ENCODE peak calls at places on chromosome 22, in five cellular contexts. One of them, this sample, is unnamed.

GRCh38 chr22:42700901-42701300 is 19.8 kb downstream of the A4GALT start:
- DNase-seq in cardiac fibroblast: no peak
- DNase-seq in stomach: no peak
- DNase-seq in kidney epithelial cell: no peak
- DNase-seq in fibroblast of lung: no peak
- DNase-seq in this sample: no peak

GRCh38 chr22:42418811-42419243 is 13.4 kb downstream of the NFAM1 start:
- DNase-seq in kidney epithelial cell: no peak
- DNase-seq in fibroblast of lung: no peak
- DNase-seq in cardiac fibroblast: no peak
- DNase-seq in stomach: no peak
- DNase-seq in this sample: no peak

GRCh38 chr22:29004647-29005371 is 56.8 kb downstream of the C22orf31 start:
- DNase-seq in fibroblast of lung: peak
- DNase-seq in stomach: peak
- DNase-seq in kidney epithelial cell: no peak
- DNase-seq in cardiac fibroblast: no peak
- DNase-seq in this sample: no peak

GRCh38 chr22:29313126-29314071 is 2.1 kb downstream of the RASL10A start:
- DNase-seq in kidney epithelial cell: no peak
- DNase-seq in fibroblast of lung: no peak
- DNase-seq in stomach: no peak
- DNase-seq in cardiac fibroblast: peak
- DNase-seq in this sample: peak

GRCh38 chr22:32103648-32104326 is 55.3 kb downstream of the C22orf42 start:
- DNase-seq in fibroblast of lung: no peak
- DNase-seq in cardiac fibroblast: peak
- DNase-seq in stomach: no peak
- DNase-seq in kidney epithelial cell: no peak
- DNase-seq in this sample: peak

GRCh38 chr22:46209262-46209661 is 40.8 kb downstream of the CDPF1 start:
- DNase-seq in cardiac fibroblast: no peak
- DNase-seq in fibroblast of lung: no peak
- DNase-seq in stomach: no peak
- DNase-seq in kidney epithelial cell: no peak
- DNase-seq in this sample: no peak

GRCh38 chr22:32448980-32449379 is 15.3 kb downstream of the BPIFC start:
- DNase-seq in kidney epithelial cell: no peak
- DNase-seq in stomach: no peak
- DNase-seq in cardiac fibroblast: no peak
- DNase-seq in fibroblast of lung: no peak
- DNase-seq in this sample: no peak

GRCh38 chr22:17130199-17130598 is 9.0 kb upstream of the TMEM121B start:
- DNase-seq in cardiac fibroblast: no peak
- DNase-seq in kidney epithelial cell: no peak
- DNase-seq in fibroblast of lung: peak
- DNase-seq in stomach: no peak
- DNase-seq in this sample: peak

GRCh38 chr22:32020117-32020516 is 22.9 kb upstream of the SLC5A1 start:
- DNase-seq in fibroblast of lung: peak
- DNase-seq in cardiac fibroblast: peak
- DNase-seq in kidney epithelial cell: peak
- DNase-seq in stomach: no peak
- DNase-seq in this sample: peak

GRCh38 chr22:32340437-32340836 is 17.2 kb upstream of the RFPL3 start:
- DNase-seq in fibroblast of lung: no peak
- DNase-seq in kidney epithelial cell: no peak
- DNase-seq in stomach: peak
- DNase-seq in cardiac fibroblast: no peak
- DNase-seq in this sample: no peak

GRCh38 chr22:43159484-43160178 is 8.3 kb downstream of the TSPO start:
- DNase-seq in cardiac fibroblast: peak
- DNase-seq in stomach: peak
- DNase-seq in fibroblast of lung: no peak
- DNase-seq in kidney epithelial cell: no peak
- DNase-seq in this sample: no peak

GRCh38 chr22:47320560-47320959 is 558.1 kb downstream of the TBC1D22A start:
- DNase-seq in fibroblast of lung: no peak
- DNase-seq in cardiac fibroblast: no peak
- DNase-seq in kidney epithelial cell: no peak
- DNase-seq in stomach: no peak
- DNase-seq in this sample: no peak

GRCh38 chr22:17258015-17258827 is 39.0 kb upstream of the ADA2 start:
- DNase-seq in fibroblast of lung: peak
- DNase-seq in stomach: peak
- DNase-seq in kidney epithelial cell: peak
- DNase-seq in cardiac fibroblast: peak
- DNase-seq in this sample: peak

GRCh38 chr22:28581020-28581419 is 98.6 kb downstream of the TTC28 start:
- DNase-seq in stomach: no peak
- DNase-seq in cardiac fibroblast: no peak
- DNase-seq in fibroblast of lung: no peak
- DNase-seq in kidney epithelial cell: no peak
- DNase-seq in this sample: no peak

GRCh38 chr22:34951212-34951611 is 114.7 kb upstream of the ISX start:
- DNase-seq in kidney epithelial cell: no peak
- DNase-seq in stomach: no peak
- DNase-seq in cardiac fibroblast: no peak
- DNase-seq in fibroblast of lung: no peak
- DNase-seq in this sample: no peak

GRCh38 chr22:28917747-28918543 is 34.6 kb downstream of the ZNRF3 start:
- DNase-seq in cardiac fibroblast: peak
- DNase-seq in kidney epithelial cell: no peak
- DNase-seq in fibroblast of lung: peak
- DNase-seq in stomach: peak
- DNase-seq in this sample: peak

GRCh38 chr22:42284230-42284591 is 13.8 kb upstream of the TCF20 start:
- DNase-seq in kidney epithelial cell: no peak
- DNase-seq in stomach: no peak
- DNase-seq in fibroblast of lung: no peak
- DNase-seq in cardiac fibroblast: no peak
- DNase-seq in this sample: no peak

GRCh38 chr22:37566903-37567798 is 6.9 kb downstream of the CDC42EP1 start:
- DNase-seq in cardiac fibroblast: peak
- DNase-seq in kidney epithelial cell: no peak
- DNase-seq in fibroblast of lung: peak
- DNase-seq in stomach: peak
- DNase-seq in this sample: peak

GRCh38 chr22:43346521-43346929 is 3.4 kb upstream of the SCUBE1 start:
- DNase-seq in kidney epithelial cell: no peak
- DNase-seq in stomach: peak
- DNase-seq in cardiac fibroblast: peak
- DNase-seq in fibroblast of lung: peak
- DNase-seq in this sample: no peak

GRCh38 chr22:38849816-38850215 is 6.0 kb upstream of the NPTXR start:
- DNase-seq in cardiac fibroblast: no peak
- DNase-seq in kidney epithelial cell: no peak
- DNase-seq in fibroblast of lung: no peak
- DNase-seq in stomach: no peak
- DNase-seq in this sample: no peak

GRCh38 chr22:22043296-22044078 is 60.9 kb upstream of the TOP3B start:
- DNase-seq in stomach: no peak
- DNase-seq in kidney epithelial cell: no peak
- DNase-seq in fibroblast of lung: no peak
- DNase-seq in cardiac fibroblast: no peak
- DNase-seq in this sample: no peak

GRCh38 chr22:35033635-35034296 is 32.2 kb upstream of the ISX start:
- DNase-seq in cardiac fibroblast: no peak
- DNase-seq in kidney epithelial cell: no peak
- DNase-seq in fibroblast of lung: no peak
- DNase-seq in stomach: no peak
- DNase-seq in this sample: no peak

GRCh38 chr22:28220626-28221363 is 301.7 kb upstream of the PITPNB start:
- DNase-seq in fibroblast of lung: no peak
- DNase-seq in kidney epithelial cell: no peak
- DNase-seq in cardiac fibroblast: no peak
- DNase-seq in stomach: no peak
- DNase-seq in this sample: no peak

GRCh38 chr22:48579035-48579914 is 1248.4 kb downstream of the BRD1 start:
- DNase-seq in fibroblast of lung: peak
- DNase-seq in stomach: no peak
- DNase-seq in cardiac fibroblast: no peak
- DNase-seq in kidney epithelial cell: no peak
- DNase-seq in this sample: no peak

GRCh38 chr22:25437414-25438160 is 126.9 kb upstream of the GRK3 start:
- DNase-seq in cardiac fibroblast: no peak
- DNase-seq in fibroblast of lung: no peak
- DNase-seq in stomach: no peak
- DNase-seq in kidney epithelial cell: no peak
- DNase-seq in this sample: no peak

GRCh38 chr22:49503321-49503720 is 324.4 kb downstream of the BRD1 start:
- DNase-seq in kidney epithelial cell: no peak
- DNase-seq in stomach: no peak
- DNase-seq in cardiac fibroblast: no peak
- DNase-seq in fibroblast of lung: no peak
- DNase-seq in this sample: no peak

GRCh38 chr22:46827781-46828180 is 65.3 kb downstream of the TBC1D22A start:
- DNase-seq in stomach: no peak
- DNase-seq in cardiac fibroblast: no peak
- DNase-seq in kidney epithelial cell: no peak
- DNase-seq in fibroblast of lung: no peak
- DNase-seq in this sample: no peak

GRCh38 chr22:17971711-17972110 is 52.6 kb downstream of the MICAL3 start:
- DNase-seq in cardiac fibroblast: no peak
- DNase-seq in kidney epithelial cell: no peak
- DNase-seq in stomach: no peak
- DNase-seq in fibroblast of lung: no peak
- DNase-seq in this sample: no peak

GRCh38 chr22:47162865-47163264 is 400.4 kb downstream of the TBC1D22A start:
- DNase-seq in cardiac fibroblast: no peak
- DNase-seq in stomach: no peak
- DNase-seq in kidney epithelial cell: no peak
- DNase-seq in fibroblast of lung: no peak
- DNase-seq in this sample: no peak

DNA sequence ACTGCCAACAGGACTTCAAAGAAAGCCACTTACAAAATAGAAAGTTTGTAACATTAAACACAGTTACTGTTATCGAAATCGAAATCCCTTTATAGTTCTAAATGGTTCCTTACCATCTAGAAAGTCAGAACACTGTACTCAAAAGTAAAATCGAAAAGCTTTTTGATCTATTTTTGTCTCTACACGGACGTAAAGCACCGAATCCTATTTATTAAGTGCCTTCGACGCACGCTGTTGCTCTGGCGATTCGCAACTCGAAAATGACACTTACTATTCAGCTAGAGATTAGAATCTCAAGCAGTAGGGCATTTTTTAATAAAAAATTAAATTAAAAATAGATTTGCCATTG is 78.3 kb downstream of the LARGE1 start:
- DNase-seq in fibroblast of lung: no peak
- DNase-seq in kidney epithelial cell: no peak
- DNase-seq in stomach: no peak
- DNase-seq in cardiac fibroblast: no peak
- DNase-seq in this sample: no peak
- H3K4me3 ChIP-seq in fibroblast of lung: no peak
- H3K4me3 ChIP-seq in kidney epithelial cell: no peak
- H3K4me3 ChIP-seq in stomach: no peak
- H3K4me3 ChIP-seq in cardiac fibroblast: no peak
- H3K4me3 ChIP-seq in this sample: no peak

GRCh38 chr22:24068717-24069116 is 57.6 kb downstream of the CABIN1 start:
- DNase-seq in kidney epithelial cell: no peak
- DNase-seq in fibroblast of lung: no peak
- DNase-seq in cardiac fibroblast: no peak
- DNase-seq in stomach: no peak
- DNase-seq in this sample: no peak

GRCh38 chr22:24066260-24066659 is 55.2 kb downstream of the CABIN1 start:
- DNase-seq in stomach: no peak
- DNase-seq in kidney epithelial cell: no peak
- DNase-seq in fibroblast of lung: no peak
- DNase-seq in cardiac fibroblast: no peak
- DNase-seq in this sample: no peak

GRCh38 chr22:24068377-24068680 is 57.2 kb downstream of the CABIN1 start:
- DNase-seq in fibroblast of lung: no peak
- DNase-seq in stomach: no peak
- DNase-seq in cardiac fibroblast: no peak
- DNase-seq in kidney epithelial cell: no peak
- DNase-seq in this sample: no peak

GRCh38 chr22:24067587-24068376 is 56.7 kb downstream of the CABIN1 start:
- DNase-seq in cardiac fibroblast: no peak
- DNase-seq in kidney epithelial cell: no peak
- DNase-seq in stomach: peak
- DNase-seq in fibroblast of lung: no peak
- DNase-seq in this sample: no peak

DNA sequence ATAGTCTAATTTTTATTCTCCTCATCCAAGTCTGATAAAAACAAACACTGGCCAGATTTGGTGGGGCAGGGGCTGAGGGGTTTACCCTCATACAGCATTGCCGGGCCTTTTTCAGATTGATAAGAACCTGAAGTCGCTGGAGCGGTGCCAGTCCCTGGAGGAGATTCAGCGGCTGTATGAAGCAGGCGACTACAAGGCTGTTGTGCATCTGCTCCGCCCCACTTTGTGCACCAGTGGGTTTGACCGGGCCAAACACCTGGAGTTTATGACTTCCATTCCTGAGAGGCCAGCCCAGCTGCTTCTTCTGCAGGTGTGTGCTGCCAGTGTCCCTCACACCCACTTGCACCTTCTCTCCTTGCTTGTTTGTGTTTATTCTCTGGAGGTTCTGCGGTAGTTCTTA is 55.8 kb downstream of the CABIN1 start:
- DNase-seq in stomach: peak
- DNase-seq in fibroblast of lung: no peak
- DNase-seq in kidney epithelial cell: no peak
- DNase-seq in cardiac fibroblast: no peak
- DNase-seq in this sample: no peak
- H3K4me3 ChIP-seq in stomach: no peak
- H3K4me3 ChIP-seq in fibroblast of lung: no peak
- H3K4me3 ChIP-seq in kidney epithelial cell: no peak
- H3K4me3 ChIP-seq in cardiac fibroblast: no peak
- H3K4me3 ChIP-seq in this sample: no peak

GRCh38 chr22:36369004-36369921 is 18.5 kb downstream of the MYH9 start:
- DNase-seq in stomach: no peak
- DNase-seq in cardiac fibroblast: no peak
- DNase-seq in fibroblast of lung: no peak
- DNase-seq in kidney epithelial cell: no peak
- DNase-seq in this sample: no peak
- H3K4me3 ChIP-seq in stomach: peak
- H3K4me3 ChIP-seq in cardiac fibroblast: peak
- H3K4me3 ChIP-seq in fibroblast of lung: no peak
- H3K4me3 ChIP-seq in kidney epithelial cell: no peak
- H3K4me3 ChIP-seq in this sample: no peak

DNA sequence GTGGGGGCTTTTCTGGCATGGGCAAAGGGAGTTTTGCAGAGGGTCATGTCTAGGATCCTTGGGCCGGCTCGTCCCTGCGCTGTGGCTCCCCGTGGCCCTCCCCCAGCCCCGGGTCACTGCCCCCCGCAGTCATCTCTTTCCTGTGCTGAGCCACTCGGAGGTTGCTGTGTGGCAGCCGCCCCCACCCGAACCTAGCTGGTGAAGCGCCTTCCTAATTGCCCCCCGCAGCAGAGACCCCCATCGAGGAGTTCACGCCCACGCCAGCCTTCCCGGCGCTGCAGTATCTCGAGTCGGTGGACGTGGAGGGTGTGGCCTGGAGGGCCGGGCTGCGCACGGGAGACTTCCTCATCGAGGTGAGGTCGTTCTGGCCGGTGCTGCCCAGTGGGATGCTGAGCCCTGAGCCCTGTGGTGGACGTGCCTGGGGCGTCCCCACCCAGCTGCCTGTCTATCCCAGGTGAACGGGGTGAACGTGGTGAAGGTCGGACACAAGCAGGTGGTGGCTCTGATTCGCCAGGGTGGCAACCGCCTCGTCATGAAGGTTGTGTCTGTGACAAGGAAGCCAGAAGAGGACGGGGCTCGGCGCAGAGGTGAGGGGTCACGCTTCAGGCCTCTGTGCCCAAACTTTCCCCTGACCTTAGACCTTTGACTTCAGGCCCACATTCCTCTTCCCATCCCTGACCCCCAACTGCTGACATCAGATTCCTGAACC is 32.0 kb downstream of the SHANK3 start:
- DNase-seq in cardiac fibroblast: no peak
- DNase-seq in fibroblast of lung: no peak
- DNase-seq in kidney epithelial cell: no peak
- DNase-seq in stomach: no peak
- DNase-seq in this sample: no peak
- H3K4me3 ChIP-seq in cardiac fibroblast: no peak
- H3K4me3 ChIP-seq in fibroblast of lung: no peak
- H3K4me3 ChIP-seq in kidney epithelial cell: no peak
- H3K4me3 ChIP-seq in stomach: no peak
- H3K4me3 ChIP-seq in this sample: no peak